ENCODE peak calls at places on chromosomes 13 and 19, in four cellular contexts. O is H1, Z is GM12892, W is K562. C is an unnamed sample.

GRCh38 chr19:5547881-5548280 is 19.9 kb downstream of the TINCR start:
- DNase-seq in W (peak; percentile 46), Z (no peak), O (no peak), C (no peak)

GRCh38 chr13:51342706-51343105 is 3.2 kb downstream of the SERPINE3 start:
- DNase-seq in Z (no peak), W (no peak), O (no peak), C (no peak)

GRCh38 chr19:8423821-8424223 is 10.7 kb downstream of the MARCHF2 start:
- DNase-seq in O (no peak), Z (no peak), W (peak; percentile 80), C (no peak)

GRCh38 chr19:5054551-5055456 is 85.9 kb downstream of the KDM4B start:
- DNase-seq in W (no peak), O (no peak), Z (no peak), C (no peak)

GRCh38 chr13:113930711-113931637 is 42.9 kb downstream of the C13orf46 start:
- DNase-seq in W (no peak), O (no peak), Z (peak; percentile 64), C (no peak)

GRCh38 chr13:42807866-42808265 is 26.5 kb downstream of the FAM216B start:
- DNase-seq in Z (no peak), W (no peak), O (no peak), C (no peak)

GRCh38 chr19:14571695-14572490 is at the start of gene NDUFB7:
- DNase-seq in Z (peak; percentile 83), W (peak; percentile 90), O (peak; percentile 87), C (peak; percentile 82)

GRCh38 chr13:22220186-22221160 is 549.6 kb downstream of the FGF9 start:
- DNase-seq in O (no peak), W (no peak), Z (no peak), C (no peak)

GRCh38 chr19:42111811-42112210 is 20.4 kb downstream of the POU2F2 start:
- DNase-seq in Z (no peak), O (no peak), W (no peak), C (no peak)

DNA sequence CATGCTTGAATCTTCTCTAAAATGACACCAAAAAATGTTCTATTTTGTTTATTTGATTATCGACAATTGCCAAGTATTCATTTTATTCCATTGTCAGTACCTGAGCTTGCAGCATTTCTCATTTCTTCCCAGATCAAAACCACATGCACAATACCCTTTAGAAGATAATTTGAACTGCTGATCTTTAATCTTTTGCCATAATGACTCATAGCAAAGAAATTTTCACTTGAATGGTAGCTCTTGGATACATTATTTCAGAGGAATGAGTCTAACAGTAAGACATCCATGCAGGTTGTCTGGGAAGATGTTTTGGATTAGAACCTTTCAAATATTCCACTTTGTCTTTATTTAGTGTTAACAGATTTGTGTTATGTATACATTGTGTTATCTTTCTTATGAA is 42.0 kb upstream of the RXFP2 start:
- DNase-seq in W (no peak), Z (no peak), O (no peak), C (no peak)
- TF ChIP-seq POLR2AphosphoS5 in W (no peak), Z (no peak), O (no peak), C (no peak)

GRCh38 chr19:39237200-39238184 is 7.3 kb downstream of the IFNL3 start:
- DNase-seq in O (no peak), Z (peak; percentile 51), W (peak; percentile 78), C (peak; percentile 53)
- TF ChIP-seq TAF1 in O (no peak), Z (no peak), W (no peak), C (no peak)

GRCh38 chr19:52336117-52336811 is at the start of gene ZNF610:
- DNase-seq in O (peak; percentile 68), Z (peak; percentile 50), W (no peak), C (peak; percentile 71)
- TF ChIP-seq POLR2A in O (peak; percentile 82), Z (peak; percentile 58), W (no peak), C (peak; percentile 57)

DNA sequence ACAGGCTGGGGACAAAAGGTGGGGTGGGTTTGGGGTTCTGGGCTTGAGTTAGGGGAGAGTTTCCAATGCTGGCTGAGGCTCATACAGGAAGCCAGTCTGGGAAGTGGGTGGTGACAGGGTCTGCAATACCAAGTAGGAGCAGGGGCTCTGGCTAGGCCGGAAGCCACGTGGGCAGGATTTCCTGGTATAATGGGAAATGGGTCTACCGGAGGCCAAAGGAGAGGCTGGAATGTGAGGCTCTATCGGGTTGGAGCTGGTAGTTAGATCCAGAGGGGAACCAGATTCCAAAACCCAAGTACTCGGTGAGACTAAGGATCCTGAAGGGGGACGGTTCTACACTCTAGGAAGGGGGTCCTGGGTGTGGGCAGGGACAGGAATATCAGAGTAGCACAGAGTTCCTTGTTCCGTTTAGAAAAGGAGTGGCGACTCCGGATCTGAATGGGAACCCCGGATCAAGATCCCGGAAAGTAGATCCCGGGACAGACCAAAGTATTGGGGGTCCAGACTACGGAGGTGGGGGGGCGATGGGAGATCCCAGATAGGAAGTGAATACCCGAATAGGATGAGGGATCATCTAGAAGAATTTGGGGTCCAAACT is 802 bp downstream of the CDC37 start:
- DNase-seq in O (no peak), W (peak; percentile 36), Z (no peak), C (no peak)
- TF ChIP-seq POLR2AphosphoS5 in O (no peak), W (no peak), Z (no peak), C (no peak)

GRCh38 chr13:30718661-30719520 is 16.5 kb upstream of the ALOX5AP start:
- DNase-seq in W (no peak), Z (no peak), O (no peak), C (no peak)
- TF ChIP-seq TAF1 in W (no peak), Z (no peak), O (no peak), C (no peak)

GRCh38 chr19:57320180-57321084 is at the start of gene ZNF543:
- DNase-seq in O (peak; percentile 80), Z (peak; percentile 97), W (peak; percentile 96), C (peak; percentile 96)
- TF ChIP-seq POLR2A in O (peak; percentile 80), Z (peak; percentile 87), W (peak; percentile 81), C (peak; percentile 94)

DNA sequence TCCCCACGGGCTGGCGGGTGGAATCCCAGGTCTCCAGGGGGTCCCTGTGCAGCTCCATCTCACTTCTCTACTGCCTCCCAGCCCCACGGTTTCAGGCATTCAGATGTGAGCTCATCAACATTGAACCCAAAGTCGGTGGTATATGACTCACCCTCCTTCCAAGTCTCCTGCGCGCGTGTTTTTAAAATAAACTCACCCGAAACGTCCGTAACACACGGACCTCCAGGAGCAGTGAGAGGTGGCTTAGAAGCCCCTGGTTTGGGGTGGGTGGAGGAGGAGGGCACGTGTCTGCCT is 14.0 kb upstream of the CRTC1 start:
- DNase-seq in O (no peak), W (no peak), Z (no peak), C (no peak)
- TF ChIP-seq POLR2AphosphoS5 in O (no peak), W (no peak), Z (no peak), C (no peak)

C was measured in GM12891.